ENCODE peak calls at places on chromosomes 16 and 17, in six cellular contexts. V is fibroblast of lung, G is progenitor cell of endocrine pancreas, P is colonic mucosa, W is keratinocyte, T is cardiac muscle cell. H is an unnamed sample.

GRCh38 chr16:88318521-88318920 is 64.2 kb upstream of the ZNF469 start:
- DNase-seq in W (no peak), V (no peak), G (no peak), T (no peak), P (no peak), H (no peak)

GRCh38 chr17:57295526-57296023 is 39.3 kb downstream of the MSI2 start:
- DNase-seq in T (peak; percentile 10), W (no peak), G (no peak), P (no peak), V (peak; percentile 31), H (no peak)

GRCh38 chr17:66445229-66445628 is 142.8 kb downstream of the PRKCA start:
- DNase-seq in W (no peak), G (no peak), V (no peak), T (no peak), P (no peak), H (no peak)

GRCh38 chr17:19248923-19249574 is 11.9 kb downstream of the EPN2 start:
- DNase-seq in P (no peak), G (no peak), W (no peak), V (peak; percentile 69), T (peak; percentile 78), H (no peak)

GRCh38 chr16:56880685-56881084 is 15.7 kb downstream of the SLC12A3 start:
- DNase-seq in P (no peak), V (no peak), G (no peak), W (no peak), T (no peak), H (no peak)

GRCh38 chr16:85541619-85542547 is 71.2 kb upstream of the GSE1 start:
- DNase-seq in W (no peak), G (no peak), P (no peak), V (no peak), T (no peak), H (no peak)

GRCh38 chr17:57186231-57187019 is 69.9 kb upstream of the MSI2 start:
- DNase-seq in W (no peak), P (no peak), T (no peak), V (no peak), G (no peak), H (no peak)

GRCh38 chr16:8346291-8346690 is 244.0 kb downstream of the TMEM114 start:
- DNase-seq in V (no peak), W (no peak), P (no peak), G (peak; percentile 48), T (no peak), H (no peak)

GRCh38 chr17:48068491-48068961 is 20.4 kb downstream of the NFE2L1 start:
- DNase-seq in G (no peak), P (no peak), V (no peak), T (no peak), W (no peak), H (no peak)

GRCh38 chr16:75000481-75001081 is 1.8 kb downstream of the ZNRF1 start:
- DNase-seq in W (no peak), V (no peak), P (peak; percentile 30), G (no peak), T (peak; percentile 18), H (no peak)

GRCh38 chr16:79876332-79876730 is 275.8 kb upstream of the MAF start:
- DNase-seq in T (no peak), P (no peak), V (no peak), G (no peak), W (no peak), H (no peak)

GRCh38 chr16:53893731-53894435 is 189.9 kb downstream of the FTO start:
- DNase-seq in V (peak; percentile 78), W (no peak), T (peak; percentile 55), G (no peak), P (peak; percentile 38), H (no peak)

GRCh38 chr17:61955621-61956020 is 27.8 kb upstream of the INTS2 start:
- DNase-seq in T (no peak), G (no peak), W (no peak), V (no peak), P (no peak), H (no peak)

GRCh38 chr17:32546031-32546444 is 59.2 kb downstream of the CDK5R1 start:
- DNase-seq in W (no peak), T (no peak), P (no peak), G (no peak), V (no peak), H (no peak)

GRCh38 chr16:54577566-54578180 is 291.1 kb upstream of the IRX3 start:
- DNase-seq in W (no peak), V (no peak), P (no peak), G (no peak), T (no peak), H (no peak)

GRCh38 chr16:86584726-86585721 is 6.7 kb downstream of the FOXL1 start:
- DNase-seq in G (no peak), V (peak; percentile 69), T (no peak), P (no peak), W (no peak), H (no peak)

GRCh38 chr17:38415250-38416194 is 12.7 kb upstream of the ARHGAP23 start:
- DNase-seq in G (no peak), P (no peak), T (peak; percentile 75), W (no peak), V (peak; percentile 81), H (no peak)

GRCh38 chr17:35214631-35215273 is 20.6 kb upstream of the SLC35G3 start:
- DNase-seq in G (no peak), W (no peak), V (no peak), P (no peak), T (no peak), H (no peak)

GRCh38 chr16:89049484-89050118 is 44.1 kb upstream of the ACSF3 start:
- DNase-seq in G (no peak), W (no peak), P (no peak), V (no peak), T (peak; percentile 3), H (no peak)

GRCh38 chr16:9072806-9073341 is 18.6 kb upstream of the HAPSTR1 start:
- DNase-seq in G (no peak), T (peak; percentile 81), W (peak; percentile 79), V (peak; percentile 95), P (no peak), H (no peak)

GRCh38 chr16:89375686-89376085 is 114.7 kb downstream of the ANKRD11 start:
- DNase-seq in V (no peak), G (no peak), P (no peak), W (no peak), T (no peak), H (no peak)

GRCh38 chr16:1331712-1332617 is 1.5 kb upstream of the BAIAP3 start:
- DNase-seq in G (peak; percentile 54), T (peak; percentile 77), V (peak; percentile 32), P (peak; percentile 60), W (no peak), H (no peak)

GRCh38 chr16:23061669-23062068 is 87.6 kb downstream of the USP31 start:
- DNase-seq in T (no peak), W (no peak), V (no peak), G (no peak), P (no peak), H (no peak)

GRCh38 chr16:27723711-27724490 is 174.0 kb downstream of the KATNIP start:
- DNase-seq in T (no peak), W (no peak), P (peak; percentile 32), G (no peak), V (no peak), H (no peak)

GRCh38 chr16:52095466-52095865 is 451.5 kb downstream of the TOX3 start:
- DNase-seq in V (no peak), W (no peak), P (no peak), G (no peak), T (no peak), H (no peak)

GRCh38 chr17:3865166-3865565 is 19.1 kb upstream of the NCBP3 start:
- DNase-seq in T (peak; percentile 52), V (no peak), W (no peak), G (no peak), P (no peak), H (no peak)

DNA sequence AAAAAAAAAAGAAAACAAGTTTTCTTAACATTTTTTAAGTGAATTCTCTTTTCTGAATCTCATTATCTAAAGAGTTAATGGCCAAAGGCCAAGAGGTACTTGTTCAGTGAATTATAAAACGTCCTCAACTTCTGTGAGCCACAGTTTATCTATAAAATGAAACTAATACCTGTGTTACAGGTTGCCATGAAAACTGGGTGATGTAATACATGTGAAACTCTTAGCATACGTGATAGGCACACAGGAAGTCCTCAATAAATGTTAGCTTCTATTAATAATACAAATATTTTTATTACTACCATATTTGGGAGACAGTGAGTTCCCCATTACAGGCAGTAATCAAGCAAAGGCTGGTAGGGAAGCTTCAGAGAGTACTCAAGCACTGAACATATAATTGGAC is 13.5 kb upstream of the INPP5K start:
- DNase-seq in T (no peak), P (no peak), V (no peak), G (no peak), W (no peak), H (no peak)
- TF ChIP-seq CTCF in T (no peak), P (no peak), V (no peak), G (no peak), W (no peak), H (no peak)

GRCh38 chr17:45270828-45271418 is 9.0 kb upstream of the SPATA32 start:
- DNase-seq in V (no peak), G (no peak), W (no peak), T (peak; percentile 18), P (no peak), H (no peak)
- TF ChIP-seq CTCF in V (peak; percentile 28), G (peak; percentile 59), W (peak; percentile 72), T (peak; percentile 58), P (peak; percentile 43), H (no peak)

DNA sequence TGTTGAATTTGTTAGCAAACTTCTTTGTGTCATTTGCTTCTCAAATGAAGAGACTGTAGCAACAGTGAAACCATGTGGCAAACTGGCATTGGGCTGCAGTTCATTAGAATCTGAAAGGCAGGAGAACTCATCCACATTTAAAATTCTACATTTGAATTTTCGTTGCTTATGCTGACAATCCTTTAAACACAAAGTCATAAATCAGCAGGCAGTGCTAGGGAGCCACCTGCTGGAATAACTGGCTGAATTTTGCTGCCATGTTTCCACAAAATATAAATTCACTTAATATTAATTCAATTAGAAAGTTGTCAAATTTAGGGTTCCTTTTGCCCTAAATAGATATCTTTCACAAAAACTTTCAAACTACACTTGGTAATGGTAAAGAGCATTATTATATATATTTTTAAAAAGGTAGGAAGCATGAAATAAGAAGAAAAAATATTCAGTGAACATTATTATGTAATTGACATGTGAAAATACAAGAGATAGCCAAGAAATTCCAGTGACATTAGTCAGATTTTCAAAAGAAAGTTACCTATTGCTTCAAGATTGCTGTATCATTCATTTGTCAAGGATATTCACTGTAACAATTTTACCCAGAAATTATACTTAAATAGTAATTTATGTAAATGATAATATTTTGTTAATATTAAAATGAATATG is 350.1 kb downstream of the KIF2B start:
- DNase-seq in P (no peak), W (no peak), T (peak; percentile 41), V (peak; percentile 18), G (no peak), H (no peak)
- TF ChIP-seq CTCF in P (no peak), W (peak; percentile 63), T (peak; percentile 48), V (peak; percentile 36), G (peak; percentile 65), H (no peak)

DNA sequence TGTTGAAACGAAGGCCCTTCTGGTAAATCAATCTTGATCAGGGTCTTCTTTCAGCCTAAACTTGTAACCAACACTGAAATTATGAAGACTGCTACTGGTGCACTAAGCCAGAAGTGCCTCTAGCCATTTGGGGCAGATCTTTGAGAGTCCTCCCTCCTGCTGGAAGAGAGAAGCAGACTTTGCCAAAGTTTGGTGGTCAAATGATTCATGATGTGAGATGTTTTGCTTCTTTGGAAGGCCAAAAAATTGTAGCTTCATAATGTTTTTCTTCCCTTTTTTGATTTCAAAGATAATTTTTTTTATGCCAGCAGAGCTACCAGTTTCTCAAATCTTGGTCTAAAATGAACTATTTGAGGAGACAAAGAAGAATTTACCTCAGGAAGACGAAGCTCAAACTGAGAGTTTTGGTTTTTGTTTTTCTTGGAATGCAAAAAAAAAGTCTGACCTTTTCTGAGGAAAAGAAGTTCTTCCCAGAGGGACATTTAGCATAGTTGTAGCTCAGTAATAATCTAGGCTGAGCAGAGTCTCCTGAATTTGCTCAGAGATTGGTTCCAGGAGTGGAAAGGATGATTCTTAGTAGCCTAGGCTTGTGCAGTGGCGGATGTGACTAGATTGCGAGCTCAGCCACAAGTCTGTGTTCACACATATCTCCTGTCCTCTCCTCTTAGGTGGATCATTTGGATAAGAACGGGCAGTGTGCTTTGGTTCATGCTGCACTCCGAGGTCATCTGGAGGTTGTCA is 50.9 kb downstream of the CYB561 start:
- DNase-seq in W (no peak), P (no peak), V (peak; percentile 88), G (no peak), T (peak; percentile 76), H (no peak)
- TF ChIP-seq CTCF in W (no peak), P (no peak), V (no peak), G (no peak), T (no peak), H (no peak)